ENCODE peak calls at places on chromosomes 1 and 21, in ten cellular contexts. W, R, U, K, O, C, V, G, T and Z are unnamed samples.

GRCh38 chr21:35190201-35190701 is 141.1 kb upstream of the RUNX1 start:
- DNase-seq in O (no peak), T (no peak), W (no peak), C (no peak), U (peak), R (no peak), G (no peak), K (no peak), V (no peak), Z (no peak)

GRCh38 chr1:180188103-180188506 is 33.4 kb downstream of the QSOX1 start:
- DNase-seq in W (no peak), O (peak), V (no peak), G (no peak), C (no peak), T (no peak), R (no peak), K (peak), U (peak), Z (no peak)

GRCh38 chr1:16998589-16998988 is 13.1 kb downstream of the ATP13A2 start:
- DNase-seq in C (no peak), G (no peak), R (no peak), O (no peak), U (no peak), K (no peak), W (no peak), V (no peak), T (no peak), Z (no peak)

GRCh38 chr1:6860401-6860800 is 75.1 kb downstream of the CAMTA1 start:
- DNase-seq in T (no peak), C (no peak), O (no peak), R (no peak), G (no peak), V (no peak), U (no peak), K (no peak), W (no peak), Z (no peak)

GRCh38 chr21:33643658-33644311 is 1.5 kb downstream of the ITSN1 start:
- DNase-seq in R (no peak), T (no peak), V (no peak), W (no peak), K (peak), C (no peak), O (no peak), U (no peak), G (no peak), Z (no peak)

GRCh38 chr1:44568128-44568900 is 106.0 kb downstream of the TMEM53 start:
- DNase-seq in U (no peak), V (no peak), G (no peak), K (no peak), C (no peak), R (no peak), O (no peak), W (no peak), T (no peak), Z (no peak)

GRCh38 chr1:42669936-42670335 is 11.7 kb downstream of the PPIH start:
- DNase-seq in G (no peak), O (no peak), R (no peak), K (no peak), C (no peak), W (no peak), U (no peak), V (no peak), T (no peak), Z (no peak)

GRCh38 chr1:93616996-93617669 is 64.5 kb downstream of the BCAR3 start:
- DNase-seq in G (no peak), R (no peak), V (no peak), C (no peak), K (no peak), U (peak), W (peak), T (no peak), O (no peak), Z (no peak)

GRCh38 chr21:43211085-43212071 is 42.6 kb downstream of the CRYAA start:
- DNase-seq in O (peak), G (no peak), W (peak), R (no peak), U (no peak), K (peak), T (no peak), C (peak), V (no peak), Z (peak)

GRCh38 chr1:39727932-39728317 is 10.8 kb upstream of the PPIE start:
- DNase-seq in V (no peak), K (no peak), G (peak), R (no peak), W (no peak), O (no peak), T (no peak), U (no peak), C (no peak), Z (no peak)

GRCh38 chr1:193909406-193909805 is 723.0 kb upstream of the B3GALT2 start:
- DNase-seq in T (no peak), C (no peak), U (peak), R (no peak), V (no peak), K (no peak), G (no peak), W (no peak), O (no peak), Z (no peak)

DNA sequence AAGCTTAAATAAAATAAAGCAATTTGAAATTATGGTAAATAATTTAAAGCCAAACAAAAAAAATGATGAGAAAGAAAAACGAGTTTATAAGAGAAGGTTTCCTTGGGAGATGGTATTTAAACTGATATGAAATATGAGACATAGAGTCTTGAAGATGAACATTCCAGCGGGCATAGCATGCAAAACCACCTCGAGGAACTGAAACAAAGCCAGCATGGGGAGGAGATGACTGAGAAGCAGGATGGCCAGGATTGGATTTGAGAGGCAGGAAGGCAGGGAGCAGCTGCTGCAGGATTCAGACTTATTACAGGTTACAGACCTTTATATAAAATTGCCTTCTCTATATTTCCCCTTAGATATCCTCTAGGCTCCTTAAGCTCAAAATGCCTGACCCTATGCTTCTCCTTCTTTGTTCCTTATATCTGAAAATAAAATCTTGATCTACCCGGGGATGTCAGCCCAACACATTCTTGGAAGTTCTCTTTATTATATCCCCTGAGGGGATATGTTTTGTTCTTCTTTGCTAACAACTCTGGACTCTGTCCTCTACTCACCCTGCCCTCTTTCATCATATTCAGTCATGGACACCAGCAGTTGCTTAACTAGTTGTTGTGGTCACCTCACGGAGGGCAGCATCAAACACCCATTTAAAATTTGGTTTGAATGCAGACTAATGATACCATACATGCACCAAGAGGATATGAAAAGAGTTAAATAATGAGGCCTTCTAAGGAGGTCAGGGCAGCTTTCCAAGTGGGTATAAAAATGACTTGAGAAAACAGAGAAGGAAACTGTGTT is 719.1 kb upstream of the B3GALT2 start:
- DNase-seq in V (no peak), K (no peak), C (no peak), R (no peak), U (peak), G (no peak), O (no peak), T (no peak), W (no peak), Z (no peak)
- H3K4me3 ChIP-seq in V (no peak), K (no peak), C (no peak), R (no peak), U (no peak), G (no peak), O (no peak), T (no peak), W (no peak), Z (no peak)

GRCh38 chr1:198908995-198909394 is 270.2 kb downstream of the PTPRC start:
- DNase-seq in K (no peak), U (no peak), W (no peak), G (no peak), O (no peak), T (no peak), R (no peak), V (no peak), C (no peak), Z (no peak)
- H3K4me3 ChIP-seq in K (no peak), U (no peak), W (no peak), G (no peak), O (no peak), T (no peak), R (no peak), V (no peak), C (no peak), Z (no peak)

GRCh38 chr1:176605151-176605550 is 142.2 kb downstream of the PAPPA2 start:
- DNase-seq in R (no peak), V (no peak), W (no peak), G (no peak), C (no peak), K (no peak), U (no peak), O (no peak), T (no peak), Z (no peak)
- H3K4me3 ChIP-seq in R (no peak), V (no peak), W (no peak), G (no peak), C (no peak), K (no peak), U (no peak), O (no peak), T (no peak), Z (no peak)

GRCh38 chr1:118985611-118986290 is 2.4 kb downstream of the TBX15 start:
- DNase-seq in V (no peak), W (no peak), K (no peak), C (no peak), U (no peak), R (no peak), O (no peak), T (no peak), G (no peak), Z (no peak)

GRCh38 chr1:118986839-118987430 is 1.2 kb downstream of the TBX15 start:
- DNase-seq in U (no peak), C (no peak), K (no peak), R (no peak), O (peak), G (no peak), W (no peak), T (no peak), V (no peak), Z (no peak)

GRCh38 chr1:118984990-118985608 is 3.0 kb downstream of the TBX15 start:
- DNase-seq in K (no peak), R (no peak), G (no peak), V (no peak), W (no peak), C (no peak), T (no peak), U (no peak), O (no peak), Z (no peak)

GRCh38 chr1:118987431-118988185 is 535 bp downstream of the TBX15 start:
- DNase-seq in G (no peak), T (no peak), V (no peak), K (peak), U (no peak), R (no peak), W (no peak), O (peak), C (no peak), Z (no peak)

DNA sequence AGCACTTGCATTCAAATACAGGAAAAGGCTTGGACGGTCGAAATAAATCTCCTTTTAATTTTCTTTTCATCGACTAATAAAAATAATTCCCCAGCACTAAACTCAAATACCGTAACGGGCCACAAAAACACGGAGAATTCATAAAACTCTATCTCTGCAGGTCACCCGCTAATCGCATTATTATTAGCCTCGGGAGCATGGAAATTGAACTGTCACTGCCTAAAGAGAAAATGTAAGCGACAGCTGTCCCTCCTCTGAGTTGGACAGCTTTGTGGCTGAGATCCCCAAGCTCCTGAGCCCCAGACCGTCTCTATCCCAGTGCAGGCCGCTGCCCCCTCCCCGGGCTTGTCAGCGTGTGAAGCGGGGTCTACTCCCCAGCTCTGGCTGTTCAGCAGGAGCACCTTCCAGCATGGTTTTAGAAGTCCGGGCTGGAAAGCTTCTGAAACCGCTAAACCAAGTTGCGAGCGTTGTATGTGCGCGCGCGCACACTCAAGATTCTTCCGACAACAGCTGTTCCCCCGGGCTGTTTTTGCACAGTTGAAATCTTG is 1.8 kb downstream of the TBX15 start:
- DNase-seq in G (no peak), K (no peak), R (no peak), W (no peak), V (no peak), T (no peak), C (no peak), O (peak), U (no peak), Z (no peak)
- H3K4me3 ChIP-seq in G (peak), K (no peak), R (no peak), W (no peak), V (no peak), T (peak), C (no peak), O (peak), U (no peak), Z (no peak)

GRCh38 chr1:21635138-21635535 is 34.0 kb downstream of the RAP1GAP start:
- DNase-seq in O (no peak), G (no peak), T (no peak), U (no peak), W (no peak), V (no peak), C (no peak), K (no peak), R (peak), Z (no peak)

GRCh38 chr1:21637514-21637913 is 31.6 kb downstream of the RAP1GAP start:
- DNase-seq in C (no peak), T (no peak), G (no peak), W (no peak), K (no peak), R (no peak), U (no peak), O (no peak), V (no peak), Z (no peak)

GRCh38 chr1:21634481-21635137 is 34.5 kb downstream of the RAP1GAP start:
- DNase-seq in R (no peak), C (no peak), W (peak), T (no peak), V (no peak), G (no peak), O (no peak), U (peak), K (no peak), Z (peak)

GRCh38 chr1:21633992-21634475 is 35.1 kb downstream of the RAP1GAP start:
- DNase-seq in C (no peak), U (peak), W (peak), G (no peak), T (no peak), K (no peak), O (no peak), V (no peak), R (no peak), Z (no peak)

DNA sequence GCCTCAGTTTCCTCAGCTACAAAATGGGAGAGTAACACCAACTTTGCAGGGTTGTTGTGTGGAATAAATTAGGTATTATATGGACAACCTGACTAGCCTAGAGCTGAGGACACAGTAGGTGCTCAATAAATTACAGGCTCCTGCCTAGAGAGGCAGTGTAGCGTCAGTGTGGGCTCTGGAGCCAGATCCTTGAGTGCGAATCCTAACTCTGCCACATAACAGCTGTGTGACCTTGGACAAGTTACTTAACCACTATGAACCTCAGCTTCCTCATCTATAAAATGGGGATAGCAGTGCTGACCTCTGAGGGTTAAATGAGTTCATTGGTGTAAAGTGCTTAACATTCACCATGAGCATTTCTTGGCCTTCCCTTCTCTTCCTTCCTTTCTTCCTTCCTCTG is 33.1 kb downstream of the RAP1GAP start:
- DNase-seq in W (no peak), V (no peak), R (no peak), C (no peak), U (no peak), G (no peak), K (no peak), T (no peak), O (no peak), Z (no peak)
- H3K4me3 ChIP-seq in W (no peak), V (no peak), R (no peak), C (no peak), U (no peak), G (no peak), K (no peak), T (no peak), O (no peak), Z (no peak)